ENCODE peak calls at places on chromosome 13, in ten cellular contexts. P is T-cell; V is amygdala; K is posterior vena cava; R is GM12891; F is stromal cell of bone marrow; W is OCI-LY7; H is stimulated activated naive CD8-positive, alpha-beta T cell treated with anti-CD3 and anti-CD28 coated beads, Interleukin-15, Interleukin-2, amounts not matched to agents 100 U/mL and 50 U/mL, for 24 hours; O is dorsolateral prefrontal cortex; D is OCI-M1. C is an unnamed sample.

GRCh38 chr13:26497991-26498423 is 59.5 kb upstream of the WASF3 start:
- DNase-seq in W (no peak), K (no peak), D (no peak), P (no peak), V (no peak), H (no peak), O (no peak), F (peak), R (no peak), C (no peak)

GRCh38 chr13:106561551-106562170 is 6.3 kb downstream of the ARGLU1 start:
- DNase-seq in O (no peak), K (peak), P (peak), V (no peak), H (peak), F (peak), D (peak), W (no peak), R (peak), C (peak)

GRCh38 chr13:39379118-39379517 is 223.9 kb downstream of the LHFPL6 start:
- DNase-seq in W (no peak), K (no peak), O (no peak), F (no peak), R (peak), H (no peak), V (no peak), D (no peak), P (no peak), C (peak)

GRCh38 chr13:37945651-37946575 is 76.3 kb upstream of the TRPC4 start:
- DNase-seq in K (no peak), W (no peak), V (no peak), F (no peak), D (no peak), R (no peak), O (no peak), P (no peak), H (no peak), C (no peak)

GRCh38 chr13:31755803-31756212 is 16.5 kb downstream of the RXFP2 start:
- DNase-seq in O (no peak), H (no peak), W (no peak), R (no peak), F (peak), K (no peak), P (no peak), D (no peak), V (no peak), C (no peak)

GRCh38 chr13:110869231-110869804 is 45.6 kb downstream of the ANKRD10 start:
- DNase-seq in O (no peak), P (no peak), F (no peak), R (no peak), W (no peak), D (peak), H (no peak), V (no peak), K (no peak), C (no peak)

GRCh38 chr13:100392709-100393630 is 195.6 kb downstream of the GGACT start:
- DNase-seq in R (no peak), W (no peak), F (peak), K (peak), D (peak), V (no peak), P (no peak), H (peak), O (no peak), C (peak)

GRCh38 chr13:19093437-19093836 is 88.2 kb downstream of the TUBA3C start:
- DNase-seq in H (no peak), K (no peak), R (no peak), P (no peak), D (no peak), O (no peak), V (no peak), F (no peak), W (no peak), C (no peak)

GRCh38 chr13:47723898-47724297 is 277.2 kb downstream of the SUCLA2 start:
- DNase-seq in K (no peak), F (no peak), D (no peak), H (no peak), R (no peak), P (no peak), W (no peak), O (no peak), V (no peak), C (no peak)

GRCh38 chr13:31201341-31202024 is 1.7 kb downstream of the B3GLCT start:
- DNase-seq in R (no peak), D (no peak), W (no peak), H (no peak), O (no peak), K (no peak), V (no peak), F (peak), P (no peak), C (no peak)

GRCh38 chr13:32045963-32046785 is 14.6 kb downstream of the FRY start:
- DNase-seq in F (no peak), W (peak), P (no peak), V (no peak), O (no peak), D (peak), K (no peak), R (no peak), H (no peak), C (peak)

GRCh38 chr13:110108348-110109139 is 198.4 kb downstream of the COL4A1 start:
- DNase-seq in H (no peak), F (peak), V (peak), K (peak), R (no peak), P (no peak), O (peak), W (no peak), D (peak), C (peak)

GRCh38 chr13:44969858-44970484 is 19.3 kb downstream of the NUFIP1 start:
- DNase-seq in H (no peak), W (peak), R (no peak), V (no peak), D (peak), K (no peak), O (no peak), F (peak), P (no peak), C (peak)

GRCh38 chr13:20566917-20567755 is at the start of gene IFT88:
- DNase-seq in W (peak), F (peak), K (peak), V (peak), O (peak), P (peak), R (peak), H (peak), D (peak), C (peak)

GRCh38 chr13:34719060-34719875 is 222.8 kb upstream of the NBEA start:
- DNase-seq in R (no peak), F (no peak), V (no peak), O (no peak), D (no peak), W (no peak), H (no peak), K (no peak), P (no peak), C (no peak)

GRCh38 chr13:45295536-45295935 is 45.4 kb downstream of the TPT1 start:
- DNase-seq in V (no peak), R (no peak), K (no peak), D (no peak), O (no peak), P (no peak), H (no peak), W (no peak), F (no peak), C (no peak)

GRCh38 chr13:29707876-29708543 is 112.5 kb upstream of the SLC7A1 start:
- DNase-seq in R (peak), V (no peak), P (no peak), O (no peak), H (peak), K (no peak), F (no peak), W (peak), D (peak), C (peak)

C was measured in GM12865.